ENCODE peak calls at places on chromosomes 11 and 22, in eight cellular contexts. X is NCI-H2029 treated with DMSO at 0.1 percent for 48 hours; S is pulmonary artery endothelial cell; K is AG08396; P is MCF 10A; F is HuH-7; O is stimulated activated CD8-positive, alpha-beta memory T cell treated with anti-CD3 and anti-CD28 coated beads, Interleukin-15, amount 100 ng/mL, for 1 hour; B is skeletal muscle cell. E is an unnamed sample.

GRCh38 chr11:70567680-70568503 is 169.6 kb downstream of the CTTN start:
- DNase-seq in X (no peak), S (no peak), K (peak; percentile 70), P (peak; percentile 0), F (no peak), O (no peak), B (no peak), E (peak; percentile 26)

GRCh38 chr11:126547161-126547560 is 191.7 kb downstream of the ST3GAL4 start:
- DNase-seq in X (no peak), S (no peak), K (peak; percentile 79), P (peak; percentile 24), F (no peak), O (no peak), B (peak; percentile 59), E (peak; percentile 4)

GRCh38 chr22:42792453-42792908 is 64.6 kb downstream of the ARFGAP3 start:
- DNase-seq in X (no peak), S (no peak), K (no peak), P (no peak), F (no peak), O (no peak), B (no peak), E (no peak)

GRCh38 chr11:8527939-8528338 is 66.1 kb downstream of the STK33 start:
- DNase-seq in X (no peak), S (no peak), K (no peak), P (no peak), F (no peak), O (no peak), B (no peak), E (no peak)

GRCh38 chr22:48084041-48084748 is 1321.7 kb downstream of the TBC1D22A start:
- DNase-seq in X (peak; percentile 9), S (no peak), K (no peak), P (no peak), F (no peak), O (no peak), B (no peak), E (no peak)

GRCh38 chr11:123587044-123587443 is 67.4 kb downstream of the SCN3B start:
- DNase-seq in X (no peak), S (no peak), K (no peak), P (peak; percentile 18), F (no peak), O (no peak), B (no peak), E (peak; percentile 17)

GRCh38 chr22:23213581-23214341 is 33.5 kb downstream of the BCR start:
- DNase-seq in X (no peak), S (peak; percentile 73), K (no peak), P (no peak), F (no peak), O (no peak), B (no peak), E (no peak)

GRCh38 chr11:554824-555499 is 5.6 kb downstream of the LMNTD2 start:
- DNase-seq in X (peak; percentile 52), S (no peak), K (peak; percentile 74), P (peak; percentile 64), F (peak; percentile 78), O (no peak), B (no peak), E (peak; percentile 44)

GRCh38 chr11:109731451-109731850 is 309.5 kb downstream of the C11orf87 start:
- DNase-seq in X (no peak), S (no peak), K (no peak), P (peak; percentile 47), F (no peak), O (no peak), B (no peak), E (no peak)

GRCh38 chr22:22215659-22216449 is 28.7 kb upstream of the VPREB1 start:
- DNase-seq in X (no peak), S (no peak), K (no peak), P (no peak), F (no peak), O (no peak), B (no peak), E (no peak)

GRCh38 chr22:41523464-41524221 is 20.6 kb downstream of the POLR3H start:
- DNase-seq in X (no peak), S (no peak), K (peak; percentile 89), P (no peak), F (no peak), O (no peak), B (no peak), E (no peak)

GRCh38 chr11:64355078-64355940 is 3.7 kb upstream of the RPS6KA4 start:
- DNase-seq in X (no peak), S (peak; percentile 51), K (peak; percentile 94), P (peak; percentile 81), F (peak; percentile 94), O (no peak), B (no peak), E (peak; percentile 60)

GRCh38 chr11:44989831-44990566 is 39.3 kb upstream of the TP53I11 start:
- DNase-seq in X (peak; percentile 57), S (no peak), K (no peak), P (no peak), F (no peak), O (no peak), B (no peak), E (peak; percentile 66)

GRCh38 chr11:36078686-36079055 is 134.8 kb downstream of the LDLRAD3 start:
- DNase-seq in X (no peak), S (no peak), K (no peak), P (no peak), F (no peak), O (no peak), B (no peak), E (no peak)

GRCh38 chr22:23070418-23071162 is at the start of gene GNAZ:
- DNase-seq in X (no peak), S (no peak), K (no peak), P (no peak), F (peak; percentile 53), O (no peak), B (no peak), E (no peak)

GRCh38 chr22:44698531-44699421 is 3.2 kb upstream of the PRR5 start:
- DNase-seq in X (no peak), S (no peak), K (peak; percentile 79), P (no peak), F (no peak), O (no peak), B (peak; percentile 56), E (no peak)

GRCh38 chr22:39658806-39659463 is 88.4 kb downstream of the CACNA1I start:
- DNase-seq in X (no peak), S (no peak), K (no peak), P (no peak), F (no peak), O (no peak), B (no peak), E (no peak)

GRCh38 chr11:36233226-36233625 is 56.0 kb downstream of the COMMD9 start:
- DNase-seq in X (peak; percentile 23), S (peak; percentile 72), K (no peak), P (no peak), F (no peak), O (no peak), B (peak; percentile 33), E (no peak)

GRCh38 chr22:42067706-42068350 is 2.8 kb downstream of the NAGA start:
- DNase-seq in X (no peak), S (no peak), K (no peak), P (no peak), F (no peak), O (no peak), B (no peak), E (no peak)

GRCh38 chr11:130677486-130678153 is 229.2 kb downstream of the ADAMTS15 start:
- DNase-seq in X (no peak), S (no peak), K (peak; percentile 74), P (peak; percentile 68), F (no peak), O (no peak), B (peak; percentile 36), E (peak; percentile 64)

GRCh38 chr11:115941481-115941993 is 437.3 kb upstream of the CADM1 start:
- DNase-seq in X (no peak), S (no peak), K (peak; percentile 69), P (no peak), F (no peak), O (no peak), B (peak; percentile 36), E (peak; percentile 42)

GRCh38 chr11:13260196-13260962 is 17.2 kb upstream of the BMAL1 start:
- DNase-seq in X (no peak), S (no peak), K (no peak), P (peak; percentile 89), F (no peak), O (no peak), B (no peak), E (peak; percentile 97)